ENCODE peak calls at places on chromosomes 1 and 21, in five cellular contexts. L is adrenal gland, Y is bronchial epithelial cell, H is lung, G is upper lobe of right lung. F is an unnamed sample. For H3K27me3, the result is how much of the 10 kb centered on the place peaks cover.

GRCh38 chr1:42931911-42932422 is 26.7 kb downstream of the SLC2A1 start:
- DNase-seq in L (peak), Y (peak), H (peak), G (peak), F (peak)

GRCh38 chr21:27023186-27023585 is 56.3 kb upstream of the ADAMTS5 start:
- DNase-seq in L (no peak), Y (no peak), H (no peak), G (no peak), F (no peak)

GRCh38 chr1:119595606-119596005 is 52.5 kb downstream of the ZNF697 start:
- DNase-seq in L (no peak), Y (no peak), H (no peak), G (no peak), F (no peak)

GRCh38 chr1:206829875-206830274 is 35.5 kb upstream of the IL20 start:
- DNase-seq in L (no peak), Y (peak), H (no peak), G (no peak), F (peak)

GRCh38 chr21:37710555-37711293 is 205.5 kb downstream of the KCNJ6 start:
- DNase-seq in L (no peak), Y (no peak), H (no peak), G (no peak), F (peak)

GRCh38 chr1:16183157-16183556 is 27.3 kb upstream of the EPHA2 start:
- DNase-seq in L (no peak), Y (peak), H (peak), G (peak), F (peak)

GRCh38 chr1:47519971-47520370 is 82.1 kb downstream of the FOXD2 start:
- DNase-seq in L (peak), Y (no peak), H (no peak), G (no peak), F (no peak)

GRCh38 chr1:206706298-206706791 is 21.6 kb downstream of the MAPKAPK2 start:
- DNase-seq in L (no peak), Y (no peak), H (no peak), G (peak), F (no peak)

GRCh38 chr1:19066874-19067186 is 110.4 kb upstream of the IFFO2 start:
- DNase-seq in L (no peak), Y (no peak), H (no peak), G (no peak), F (no peak)

GRCh38 chr21:42820513-42821465 is 58.5 kb downstream of the WDR4 start:
- DNase-seq in L (peak), Y (no peak), H (no peak), G (no peak), F (peak)

GRCh38 chr1:206839857-206840256 is 25.6 kb upstream of the IL20 start:
- DNase-seq in L (no peak), Y (peak), H (no peak), G (no peak), F (no peak)

GRCh38 chr1:2208309-2209239 is 14.0 kb upstream of the FAAP20 start:
- DNase-seq in L (no peak), Y (peak), H (peak), G (peak), F (no peak)

GRCh38 chr1:241782396-241782795 is 65.6 kb upstream of the EXO1 start:
- DNase-seq in L (no peak), Y (peak), H (no peak), G (no peak), F (no peak)

GRCh38 chr21:37210017-37210593 is 57.0 kb downstream of the VPS26C start:
- DNase-seq in L (no peak), Y (no peak), H (no peak), G (no peak), F (no peak)

GRCh38 chr21:14591882-14592281 is 45.8 kb upstream of the SAMSN1 start:
- DNase-seq in L (peak), Y (peak), H (peak), G (no peak), F (peak)

GRCh38 chr1:58515794-58516401 is 30.6 kb downstream of the OMA1 start:
- DNase-seq in L (peak), Y (peak), H (peak), G (no peak), F (peak)

GRCh38 chr1:95983831-95984230 is 737.8 kb upstream of the PTBP2 start:
- DNase-seq in L (no peak), Y (no peak), H (no peak), G (no peak), F (no peak)

GRCh38 chr1:165235777-165236285 is 120.7 kb downstream of the LMX1A start:
- DNase-seq in L (no peak), Y (no peak), H (no peak), G (no peak), F (no peak)

GRCh38 chr1:7040969-7041368 is 255.7 kb downstream of the CAMTA1 start:
- DNase-seq in L (no peak), Y (no peak), H (no peak), G (no peak), F (no peak)

GRCh38 chr1:39158330-39159086 is 46.0 kb upstream of the MACF1 start:
- DNase-seq in L (no peak), Y (peak), H (peak), G (no peak), F (peak)

GRCh38 chr1:204882479-204882878 is 11.8 kb downstream of the NFASC start:
- DNase-seq in L (no peak), Y (no peak), H (no peak), G (no peak), F (no peak)

GRCh38 chr1:111110197-111110899 is 29.5 kb downstream of the DRAM2 start:
- DNase-seq in L (no peak), Y (peak), H (no peak), G (no peak), F (no peak)

GRCh38 chr1:197471248-197472035 is 203.4 kb downstream of the CRB1 start:
- DNase-seq in L (no peak), Y (no peak), H (no peak), G (no peak), F (no peak)

GRCh38 chr1:19339199-19339861 is 27.2 kb downstream of the SLC66A1 start:
- DNase-seq in L (no peak), Y (no peak), H (no peak), G (no peak), F (no peak)

GRCh38 chr1:63721531-63722189 is 52.2 kb upstream of the ROR1 start:
- DNase-seq in L (no peak), Y (peak), H (no peak), G (no peak), F (peak)

GRCh38 chr1:98704474-98704873 is 43.0 kb downstream of the SNX7 start:
- DNase-seq in L (no peak), Y (no peak), H (no peak), G (no peak), F (no peak)

GRCh38 chr1:171438441-171438840 is 46.9 kb upstream of the PRRC2C start:
- DNase-seq in L (peak), Y (peak), H (peak), G (no peak), F (no peak)

GRCh38 chr1:221217029-221217428 is 337.8 kb downstream of the HLX start:
- DNase-seq in L (no peak), Y (peak), H (no peak), G (no peak), F (no peak)

GRCh38 chr1:151542710-151543129 is 2.6 kb downstream of the TUFT1 start:
- DNase-seq in L (peak), Y (peak), H (no peak), G (no peak), F (peak)

GRCh38 chr1:15720861-15721260 is 15.2 kb upstream of the SLC25A34 start:
- DNase-seq in L (no peak), Y (no peak), H (no peak), G (no peak), F (no peak)

GRCh38 chr1:209893751-209894150 is 44.3 kb upstream of the SYT14 start:
- DNase-seq in L (no peak), Y (no peak), H (no peak), G (no peak), F (no peak)

GRCh38 chr1:180540697-180541594 is 17.8 kb upstream of the OVAAL start:
- DNase-seq in L (peak), Y (no peak), H (no peak), G (no peak), F (no peak)

GRCh38 chr1:89044970-89045695 is 19.9 kb downstream of the GBP1 start:
- DNase-seq in L (no peak), Y (no peak), H (no peak), G (no peak), F (peak)

GRCh38 chr1:49036700-49037099 is 260.0 kb upstream of the BEND5 start:
- DNase-seq in L (no peak), Y (no peak), H (no peak), G (no peak), F (no peak)

GRCh38 chr1:39453603-39454002 is 37.8 kb upstream of the BMP8A start:
- DNase-seq in L (peak), Y (peak), H (peak), G (peak), F (no peak)

GRCh38 chr1:44545961-44546360 is 128.3 kb downstream of the TMEM53 start:
- DNase-seq in L (no peak), Y (peak), H (no peak), G (no peak), F (peak)

GRCh38 chr1:44543816-44544185 is 130.5 kb downstream of the TMEM53 start:
- DNase-seq in L (no peak), Y (no peak), H (no peak), G (peak), F (no peak)

GRCh38 chr1:44544960-44545359 is 129.3 kb downstream of the TMEM53 start:
- DNase-seq in L (no peak), Y (no peak), H (no peak), G (peak), F (no peak)

GRCh38 chr1:44542415-44543063 is 131.7 kb downstream of the TMEM53 start:
- DNase-seq in L (no peak), Y (no peak), H (no peak), G (peak), F (no peak)

DNA sequence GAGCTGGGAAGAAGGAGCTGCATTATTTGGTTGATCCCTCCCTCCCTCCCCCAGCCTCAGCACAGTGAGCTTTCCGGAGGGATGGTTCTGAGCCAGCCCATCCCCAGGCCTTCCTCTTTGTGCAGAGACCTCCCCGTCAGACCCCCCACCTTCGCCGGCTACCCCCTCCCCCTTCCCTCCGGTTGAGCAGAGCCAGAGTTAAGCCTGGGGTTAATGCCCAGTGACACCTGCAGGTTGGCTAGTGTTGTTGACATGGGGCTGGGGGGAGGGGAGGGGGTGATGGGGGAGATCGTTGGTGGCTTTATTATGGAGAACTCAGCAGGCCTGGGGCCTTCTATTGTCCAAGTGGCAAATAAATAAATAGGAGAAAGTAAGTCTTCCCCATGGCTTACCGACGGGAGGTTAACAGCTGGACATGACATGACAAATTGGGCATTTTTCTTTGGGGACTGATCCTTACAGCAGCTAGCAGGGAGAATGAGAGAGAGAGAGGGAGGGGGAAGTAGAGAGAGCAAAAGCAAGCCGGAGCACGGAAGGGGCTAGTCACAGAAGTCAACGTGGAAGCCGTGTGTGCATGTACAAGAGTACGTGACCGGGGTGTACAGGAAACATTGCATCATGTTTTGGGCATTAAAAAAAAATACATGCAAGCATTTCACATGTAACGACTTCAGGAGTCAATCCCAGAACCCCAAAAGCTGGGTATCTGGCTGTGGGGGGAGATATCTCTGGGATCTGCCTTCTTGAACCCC is 131.0 kb downstream of the TMEM53 start:
- DNase-seq in L (no peak), Y (no peak), H (no peak), G (peak), F (no peak)
- H3K27me3 ChIP-seq in L (under half), Y (under half), H (under half), G (under half), F (under half)

DNA sequence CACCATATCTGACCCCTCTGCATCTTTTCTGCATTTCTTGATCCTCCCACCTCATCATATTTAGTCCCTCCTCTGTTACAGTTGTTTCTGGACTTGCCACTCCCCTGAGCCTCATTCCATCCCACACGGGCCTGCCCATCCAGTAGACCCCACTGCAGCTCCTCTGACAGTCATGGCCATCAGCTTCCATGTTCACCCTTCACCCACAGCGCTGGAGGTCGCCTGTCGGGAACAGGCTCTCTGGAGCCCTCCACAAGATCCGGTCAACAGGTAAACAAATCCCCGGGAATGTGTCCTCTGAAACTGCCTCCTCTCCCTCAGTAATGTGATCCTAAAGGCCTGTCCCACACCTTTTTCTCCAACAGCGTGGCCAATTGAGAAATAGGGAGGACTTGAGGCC is 31.3 kb downstream of the SYF2 start:
- DNase-seq in L (no peak), Y (no peak), H (no peak), G (no peak), F (no peak)
- H3K27me3 ChIP-seq in L (under half), Y (under half), H (under half), G (under half), F (under half)

DNA sequence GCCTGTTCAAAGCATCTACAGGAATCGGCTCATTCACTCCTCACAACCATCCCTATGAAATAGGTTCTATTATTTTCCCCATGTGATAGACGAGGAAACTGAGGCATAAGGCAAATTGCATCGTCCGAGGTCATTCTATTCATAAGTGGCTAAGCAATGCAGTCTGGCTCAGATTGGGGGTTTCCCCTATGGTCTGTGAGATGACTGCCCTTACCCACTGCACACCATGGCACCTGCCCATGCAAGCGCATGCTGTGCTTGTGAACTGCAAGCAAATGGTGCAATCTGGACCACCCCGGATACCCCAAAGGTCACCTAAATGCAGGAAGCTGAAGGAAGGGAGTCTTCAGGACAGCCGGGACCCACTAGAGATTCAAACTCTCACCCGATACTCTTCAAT is 123.4 kb upstream of the SOD1 start:
- DNase-seq in L (no peak), Y (no peak), H (no peak), G (peak), F (no peak)
- H3K27me3 ChIP-seq in L (under half), Y (under half), H (under half), G (under half), F (under half)

GRCh38 chr1:41773842-41774241 is 144.9 kb downstream of the HIVEP3 start:
- DNase-seq in L (no peak), Y (no peak), H (no peak), G (no peak), F (no peak)
- H3K27me3 ChIP-seq in L (under half), Y (under half), H (under half), G (under half), F (under half)

GRCh38 chr1:30469426-30469825 is 254.0 kb downstream of the MATN1 start:
- DNase-seq in L (no peak), Y (no peak), H (no peak), G (peak), F (no peak)
- H3K27me3 ChIP-seq in L (under half), Y (under half), H (under half), G (under half), F (under half)

GRCh38 chr1:11493972-11494655 is 15.2 kb downstream of the DISP3 start:
- DNase-seq in L (no peak), Y (no peak), H (no peak), G (no peak), F (no peak)
- H3K27me3 ChIP-seq in L (under half), Y (under half), H (under half), G (under half), F (under half)

GRCh38 chr1:53371121-53371666 is 43.3 kb upstream of the LRP8 start:
- DNase-seq in L (peak), Y (no peak), H (no peak), G (peak), F (no peak)

GRCh38 chr1:53368314-53369033 is 40.6 kb upstream of the LRP8 start:
- DNase-seq in L (no peak), Y (no peak), H (no peak), G (peak), F (no peak)

GRCh38 chr1:53370369-53370961 is 42.6 kb upstream of the LRP8 start:
- DNase-seq in L (peak), Y (no peak), H (no peak), G (peak), F (no peak)

GRCh38 chr1:53369034-53369750 is 41.3 kb upstream of the LRP8 start:
- DNase-seq in L (no peak), Y (no peak), H (no peak), G (peak), F (no peak)

GRCh38 chr1:53369761-53370160 is 41.9 kb upstream of the LRP8 start:
- DNase-seq in L (peak), Y (no peak), H (no peak), G (peak), F (no peak)
- H3K27me3 ChIP-seq in L (under half), Y (under half), H (under half), G (under half), F (under half)

DNA sequence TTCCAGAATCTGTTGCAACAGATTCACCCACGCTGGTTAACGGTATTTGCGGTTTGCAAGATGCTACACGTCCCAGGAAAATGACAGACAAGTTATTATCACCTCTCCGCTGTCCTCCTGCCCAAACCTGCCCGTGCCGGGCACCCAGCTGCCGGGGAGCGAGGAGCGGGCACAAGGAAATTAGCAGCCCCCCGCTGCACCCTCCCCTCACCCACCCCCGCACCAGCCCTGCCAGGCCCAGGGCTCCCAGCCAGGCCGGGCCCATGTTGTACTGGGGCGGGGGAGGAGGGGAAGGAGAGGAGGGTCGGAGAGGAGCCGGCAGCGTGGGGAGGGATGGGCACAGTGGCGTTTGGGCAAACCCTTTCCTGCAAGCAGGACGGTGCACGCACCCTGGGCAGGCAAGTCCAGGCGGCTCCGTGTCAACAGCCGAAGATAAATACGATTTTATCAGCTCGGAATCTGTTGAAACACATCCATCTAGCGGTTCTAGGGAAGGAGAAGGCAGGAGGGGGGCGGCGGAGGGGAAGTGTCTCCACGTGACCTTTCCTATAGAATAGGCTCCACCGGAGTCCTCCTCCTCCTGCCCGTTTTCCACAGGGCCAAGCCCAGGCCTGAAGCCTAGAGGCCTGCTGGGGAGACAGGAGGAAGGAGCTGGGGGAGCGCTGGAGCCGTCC is 35.1 kb upstream of the CCDC27 start:
- DNase-seq in L (no peak), Y (peak), H (no peak), G (no peak), F (no peak)
- H3K27me3 ChIP-seq in L (under half), Y (under half), H (under half), G (under half), F (under half)

GRCh38 chr1:231666957-231667601 is 40.5 kb downstream of the DISC1 start:
- DNase-seq in L (no peak), Y (no peak), H (no peak), G (no peak), F (no peak)
- H3K27me3 ChIP-seq in L (under half), Y (under half), H (under half), G (under half), F (under half)